ENCODE peak calls at places on chromosomes 11 and 22, in nine cellular contexts. J is GM03348; U is neuronal stem cell; A is heart right ventricle; Z is stimulated activated CD4-positive, alpha-beta T cell treated with anti-CD3 and anti-CD28 coated beads, Interleukin-1b, Interleukin-23, amount 100 ng/mL, for 24 hours; M is GM23248; H is HCT116; E is DMS153; K is Calu3. W is an unnamed sample.

GRCh38 chr11:106271686-106272085 is 194.2 kb downstream of the AASDHPPT start:
- DNase-seq in J (no peak), U (no peak), A (no peak), Z (no peak), M (peak), H (no peak), E (no peak), K (no peak), W (no peak)

GRCh38 chr11:125166347-125166841 is 1.8 kb downstream of the PKNOX2 start:
- DNase-seq in J (peak), U (peak), A (no peak), Z (no peak), M (peak), H (no peak), E (no peak), K (no peak), W (no peak)

GRCh38 chr11:45847908-45848316 is 637 bp downstream of the CRY2 start:
- DNase-seq in J (peak), U (peak), A (peak), Z (peak), M (peak), H (no peak), E (no peak), K (peak), W (peak)

GRCh38 chr11:45030778-45031177 is 80.1 kb upstream of the TP53I11 start:
- DNase-seq in J (no peak), U (no peak), A (no peak), Z (no peak), M (no peak), H (no peak), E (no peak), K (no peak), W (no peak)

GRCh38 chr22:43921361-43921760 is 2.2 kb upstream of the PNPLA3 start:
- DNase-seq in J (peak), U (no peak), A (no peak), Z (no peak), M (peak), H (peak), E (no peak), K (peak), W (no peak)

GRCh38 chr11:797300-798092 is 585 bp downstream of the SLC25A22 start:
- DNase-seq in J (peak), U (peak), A (peak), Z (peak), M (peak), H (no peak), E (peak), K (peak), W (peak)

GRCh38 chr11:81470446-81470845 is 1263.2 kb downstream of the FAM181B start:
- DNase-seq in J (no peak), U (no peak), A (no peak), Z (no peak), M (no peak), H (no peak), E (no peak), K (no peak), W (no peak)

GRCh38 chr11:114553642-114554041 is 6.0 kb downstream of the NXPE1 start:
- DNase-seq in J (no peak), U (no peak), A (no peak), Z (no peak), M (peak), H (no peak), E (no peak), K (no peak), W (no peak)

GRCh38 chr11:124839972-124840621 is 25.1 kb upstream of the ROBO3 start:
- DNase-seq in J (no peak), U (no peak), A (no peak), Z (no peak), M (no peak), H (no peak), E (no peak), K (no peak), W (no peak)

GRCh38 chr11:30435488-30435887 is 112.6 kb downstream of the ARL14EP start:
- DNase-seq in J (no peak), U (no peak), A (no peak), Z (no peak), M (no peak), H (no peak), E (no peak), K (no peak), W (no peak)

GRCh38 chr22:20060700-20061480 is 19.2 kb upstream of the DGCR8 start:
- DNase-seq in J (no peak), U (no peak), A (no peak), Z (no peak), M (no peak), H (no peak), E (no peak), K (no peak), W (no peak)

W was measured in left colon.